ENCODE peak calls at places on chromosomes 11 and 22, in nine cellular contexts. One of them, this sample, is unnamed.

GRCh38 chr22:49086181-49086580 is 741.5 kb downstream of the BRD1 start:
- DNase-seq in neural crest cell: no peak
- DNase-seq in tibial nerve: no peak
- DNase-seq in IMR-90: no peak
- DNase-seq in AG08396: no peak
- DNase-seq in NCI-H187: no peak
- DNase-seq in glutamatergic neuron: no peak
- DNase-seq in H7: peak
- DNase-seq in activated effector memory CD4-positive, alpha-beta T cell treated with anti-CD3 and anti-CD28 coated beads, Interleukin-2, amount 50 U/mL, for 16 hours: peak
- DNase-seq in this sample: peak

GRCh38 chr11:96230686-96231085 is 112.3 kb downstream of the MAML2 start:
- DNase-seq in AG08396: no peak
- DNase-seq in H7: no peak
- DNase-seq in NCI-H187: no peak
- DNase-seq in glutamatergic neuron: no peak
- DNase-seq in tibial nerve: no peak
- DNase-seq in IMR-90: no peak
- DNase-seq in activated effector memory CD4-positive, alpha-beta T cell treated with anti-CD3 and anti-CD28 coated beads, Interleukin-2, amount 50 U/mL, for 16 hours: no peak
- DNase-seq in neural crest cell: no peak
- DNase-seq in this sample: no peak

GRCh38 chr22:17412232-17412631 is 43.0 kb downstream of the CECR2 start:
- DNase-seq in tibial nerve: no peak
- DNase-seq in activated effector memory CD4-positive, alpha-beta T cell treated with anti-CD3 and anti-CD28 coated beads, Interleukin-2, amount 50 U/mL, for 16 hours: no peak
- DNase-seq in IMR-90: no peak
- DNase-seq in neural crest cell: no peak
- DNase-seq in H7: no peak
- DNase-seq in glutamatergic neuron: peak
- DNase-seq in AG08396: no peak
- DNase-seq in NCI-H187: no peak
- DNase-seq in this sample: no peak

GRCh38 chr11:66338276-66339162 is 2.3 kb upstream of the RIN1 start:
- DNase-seq in neural crest cell: no peak
- DNase-seq in activated effector memory CD4-positive, alpha-beta T cell treated with anti-CD3 and anti-CD28 coated beads, Interleukin-2, amount 50 U/mL, for 16 hours: no peak
- DNase-seq in NCI-H187: no peak
- DNase-seq in AG08396: no peak
- DNase-seq in glutamatergic neuron: no peak
- DNase-seq in IMR-90: no peak
- DNase-seq in tibial nerve: no peak
- DNase-seq in H7: peak
- DNase-seq in this sample: no peak

GRCh38 chr11:132402056-132402684 is 1031.8 kb downstream of the NTM start:
- DNase-seq in glutamatergic neuron: peak
- DNase-seq in IMR-90: peak
- DNase-seq in H7: peak
- DNase-seq in NCI-H187: peak
- DNase-seq in AG08396: peak
- DNase-seq in tibial nerve: no peak
- DNase-seq in neural crest cell: peak
- DNase-seq in activated effector memory CD4-positive, alpha-beta T cell treated with anti-CD3 and anti-CD28 coated beads, Interleukin-2, amount 50 U/mL, for 16 hours: no peak
- DNase-seq in this sample: peak

GRCh38 chr11:10305262-10305963 is 540 bp downstream of the ADM start:
- DNase-seq in AG08396: no peak
- DNase-seq in glutamatergic neuron: no peak
- DNase-seq in neural crest cell: peak
- DNase-seq in H7: peak
- DNase-seq in NCI-H187: no peak
- DNase-seq in activated effector memory CD4-positive, alpha-beta T cell treated with anti-CD3 and anti-CD28 coated beads, Interleukin-2, amount 50 U/mL, for 16 hours: peak
- DNase-seq in tibial nerve: no peak
- DNase-seq in IMR-90: peak
- DNase-seq in this sample: no peak

GRCh38 chr22:24146791-24147353 is 34.4 kb upstream of the SUSD2 start:
- DNase-seq in activated effector memory CD4-positive, alpha-beta T cell treated with anti-CD3 and anti-CD28 coated beads, Interleukin-2, amount 50 U/mL, for 16 hours: no peak
- DNase-seq in IMR-90: peak
- DNase-seq in AG08396: peak
- DNase-seq in neural crest cell: no peak
- DNase-seq in glutamatergic neuron: no peak
- DNase-seq in tibial nerve: no peak
- DNase-seq in NCI-H187: no peak
- DNase-seq in H7: no peak
- DNase-seq in this sample: no peak

GRCh38 chr11:14812776-14813175 is 79.3 kb downstream of the CYP2R1 start:
- DNase-seq in H7: peak
- DNase-seq in AG08396: no peak
- DNase-seq in IMR-90: peak
- DNase-seq in neural crest cell: no peak
- DNase-seq in activated effector memory CD4-positive, alpha-beta T cell treated with anti-CD3 and anti-CD28 coated beads, Interleukin-2, amount 50 U/mL, for 16 hours: no peak
- DNase-seq in glutamatergic neuron: no peak
- DNase-seq in tibial nerve: no peak
- DNase-seq in NCI-H187: no peak
- DNase-seq in this sample: no peak

GRCh38 chr11:4076774-4077173 is 17.8 kb upstream of the RRM1 start:
- DNase-seq in neural crest cell: no peak
- DNase-seq in activated effector memory CD4-positive, alpha-beta T cell treated with anti-CD3 and anti-CD28 coated beads, Interleukin-2, amount 50 U/mL, for 16 hours: no peak
- DNase-seq in AG08396: no peak
- DNase-seq in NCI-H187: no peak
- DNase-seq in glutamatergic neuron: no peak
- DNase-seq in IMR-90: no peak
- DNase-seq in H7: no peak
- DNase-seq in tibial nerve: no peak
- DNase-seq in this sample: no peak

GRCh38 chr22:39873963-39874362 is 19.6 kb downstream of the ENTHD1 start:
- DNase-seq in AG08396: no peak
- DNase-seq in glutamatergic neuron: no peak
- DNase-seq in tibial nerve: no peak
- DNase-seq in neural crest cell: no peak
- DNase-seq in IMR-90: no peak
- DNase-seq in H7: no peak
- DNase-seq in activated effector memory CD4-positive, alpha-beta T cell treated with anti-CD3 and anti-CD28 coated beads, Interleukin-2, amount 50 U/mL, for 16 hours: no peak
- DNase-seq in NCI-H187: no peak
- DNase-seq in this sample: no peak

GRCh38 chr22:38751422-38752346 is 4.1 kb downstream of the SUN2 start:
- DNase-seq in H7: no peak
- DNase-seq in activated effector memory CD4-positive, alpha-beta T cell treated with anti-CD3 and anti-CD28 coated beads, Interleukin-2, amount 50 U/mL, for 16 hours: peak
- DNase-seq in tibial nerve: no peak
- DNase-seq in AG08396: no peak
- DNase-seq in glutamatergic neuron: no peak
- DNase-seq in NCI-H187: no peak
- DNase-seq in IMR-90: no peak
- DNase-seq in neural crest cell: no peak
- DNase-seq in this sample: no peak

GRCh38 chr22:49969751-49970527 is 9.4 kb downstream of the PIM3 start:
- DNase-seq in IMR-90: no peak
- DNase-seq in tibial nerve: no peak
- DNase-seq in neural crest cell: peak
- DNase-seq in NCI-H187: no peak
- DNase-seq in H7: peak
- DNase-seq in activated effector memory CD4-positive, alpha-beta T cell treated with anti-CD3 and anti-CD28 coated beads, Interleukin-2, amount 50 U/mL, for 16 hours: peak
- DNase-seq in glutamatergic neuron: peak
- DNase-seq in AG08396: no peak
- DNase-seq in this sample: no peak

GRCh38 chr22:41766476-41766875 is 34.0 kb upstream of the CCDC134 start:
- DNase-seq in activated effector memory CD4-positive, alpha-beta T cell treated with anti-CD3 and anti-CD28 coated beads, Interleukin-2, amount 50 U/mL, for 16 hours: no peak
- DNase-seq in NCI-H187: no peak
- DNase-seq in H7: no peak
- DNase-seq in glutamatergic neuron: no peak
- DNase-seq in tibial nerve: no peak
- DNase-seq in IMR-90: no peak
- DNase-seq in neural crest cell: no peak
- DNase-seq in AG08396: no peak
- DNase-seq in this sample: no peak

GRCh38 chr22:33492210-33492651 is 428.0 kb downstream of the LARGE1 start:
- DNase-seq in NCI-H187: no peak
- DNase-seq in glutamatergic neuron: no peak
- DNase-seq in activated effector memory CD4-positive, alpha-beta T cell treated with anti-CD3 and anti-CD28 coated beads, Interleukin-2, amount 50 U/mL, for 16 hours: no peak
- DNase-seq in neural crest cell: no peak
- DNase-seq in AG08396: peak
- DNase-seq in tibial nerve: no peak
- DNase-seq in H7: no peak
- DNase-seq in IMR-90: no peak
- DNase-seq in this sample: no peak

GRCh38 chr11:128208329-128209220 is 378.8 kb downstream of the ETS1 start:
- DNase-seq in NCI-H187: no peak
- DNase-seq in IMR-90: peak
- DNase-seq in activated effector memory CD4-positive, alpha-beta T cell treated with anti-CD3 and anti-CD28 coated beads, Interleukin-2, amount 50 U/mL, for 16 hours: no peak
- DNase-seq in glutamatergic neuron: no peak
- DNase-seq in tibial nerve: no peak
- DNase-seq in neural crest cell: no peak
- DNase-seq in AG08396: peak
- DNase-seq in H7: no peak
- DNase-seq in this sample: no peak

GRCh38 chr11:125512106-125512505 is 16.0 kb upstream of the FEZ1 start:
- DNase-seq in tibial nerve: no peak
- DNase-seq in AG08396: no peak
- DNase-seq in neural crest cell: no peak
- DNase-seq in H7: no peak
- DNase-seq in activated effector memory CD4-positive, alpha-beta T cell treated with anti-CD3 and anti-CD28 coated beads, Interleukin-2, amount 50 U/mL, for 16 hours: no peak
- DNase-seq in IMR-90: no peak
- DNase-seq in glutamatergic neuron: no peak
- DNase-seq in NCI-H187: no peak
- DNase-seq in this sample: no peak

GRCh38 chr11:5600374-5600851 is 4.0 kb downstream of the TRIM6 start:
- DNase-seq in glutamatergic neuron: peak
- DNase-seq in neural crest cell: peak
- DNase-seq in activated effector memory CD4-positive, alpha-beta T cell treated with anti-CD3 and anti-CD28 coated beads, Interleukin-2, amount 50 U/mL, for 16 hours: peak
- DNase-seq in tibial nerve: peak
- DNase-seq in IMR-90: peak
- DNase-seq in NCI-H187: no peak
- DNase-seq in AG08396: peak
- DNase-seq in H7: peak
- DNase-seq in this sample: peak

GRCh38 chr11:17600316-17601205 is 53.5 kb downstream of the OTOG start:
- DNase-seq in AG08396: no peak
- DNase-seq in NCI-H187: no peak
- DNase-seq in tibial nerve: no peak
- DNase-seq in activated effector memory CD4-positive, alpha-beta T cell treated with anti-CD3 and anti-CD28 coated beads, Interleukin-2, amount 50 U/mL, for 16 hours: peak
- DNase-seq in IMR-90: no peak
- DNase-seq in H7: peak
- DNase-seq in glutamatergic neuron: no peak
- DNase-seq in neural crest cell: no peak
- DNase-seq in this sample: no peak

GRCh38 chr11:73916435-73916834 is 34.4 kb upstream of the DNAJB13 start:
- DNase-seq in NCI-H187: no peak
- DNase-seq in glutamatergic neuron: no peak
- DNase-seq in AG08396: peak
- DNase-seq in neural crest cell: no peak
- DNase-seq in H7: no peak
- DNase-seq in activated effector memory CD4-positive, alpha-beta T cell treated with anti-CD3 and anti-CD28 coated beads, Interleukin-2, amount 50 U/mL, for 16 hours: no peak
- DNase-seq in IMR-90: peak
- DNase-seq in tibial nerve: no peak
- DNase-seq in this sample: no peak

GRCh38 chr11:33178443-33179154 is 17.3 kb upstream of the CSTF3 start:
- DNase-seq in IMR-90: peak
- DNase-seq in tibial nerve: no peak
- DNase-seq in glutamatergic neuron: no peak
- DNase-seq in activated effector memory CD4-positive, alpha-beta T cell treated with anti-CD3 and anti-CD28 coated beads, Interleukin-2, amount 50 U/mL, for 16 hours: no peak
- DNase-seq in neural crest cell: no peak
- DNase-seq in NCI-H187: no peak
- DNase-seq in AG08396: no peak
- DNase-seq in H7: no peak
- DNase-seq in this sample: no peak

This sample was measured in NCI-H2107.